ENCODE peak calls at places on chromosomes 6 and 20, in four cellular contexts. One of them, this sample, is unnamed.

GRCh38 chr20:208937-209566 is 18.0 kb upstream of the DEFB129 start:
- DNase-seq in sigmoid colon: no peak
- DNase-seq in heart left ventricle: no peak
- DNase-seq in A673: peak; percentile 69
- DNase-seq in this sample: no peak

GRCh38 chr6:126307859-126308258 is 32.1 kb upstream of the CENPW start:
- DNase-seq in A673: peak; percentile 3
- DNase-seq in heart left ventricle: no peak
- DNase-seq in sigmoid colon: no peak
- DNase-seq in this sample: no peak

GRCh38 chr20:10595230-10595629 is 78.6 kb downstream of the JAG1 start:
- DNase-seq in heart left ventricle: no peak
- DNase-seq in A673: no peak
- DNase-seq in sigmoid colon: no peak
- DNase-seq in this sample: no peak

GRCh38 chr6:17038316-17038715 is 63.5 kb upstream of the STMND1 start:
- DNase-seq in A673: no peak
- DNase-seq in sigmoid colon: no peak
- DNase-seq in heart left ventricle: no peak
- DNase-seq in this sample: no peak

GRCh38 chr6:162157157-162157556 is 570.4 kb downstream of the PRKN start:
- DNase-seq in A673: no peak
- DNase-seq in heart left ventricle: no peak
- DNase-seq in sigmoid colon: no peak
- DNase-seq in this sample: no peak

GRCh38 chr6:144853603-144854002 is 568.5 kb downstream of the UTRN start:
- DNase-seq in A673: no peak
- DNase-seq in heart left ventricle: no peak
- DNase-seq in sigmoid colon: no peak
- DNase-seq in this sample: no peak

GRCh38 chr6:43481075-43481474 is 3.7 kb downstream of the TJAP1 start:
- DNase-seq in heart left ventricle: no peak
- DNase-seq in A673: no peak
- DNase-seq in sigmoid colon: no peak
- DNase-seq in this sample: no peak

GRCh38 chr6:170111141-170111664 is 179.7 kb downstream of the DLL1 start:
- DNase-seq in sigmoid colon: peak; percentile 22
- DNase-seq in heart left ventricle: peak; percentile 2
- DNase-seq in A673: no peak
- DNase-seq in this sample: no peak

GRCh38 chr20:37519508-37520416 is 1.3 kb upstream of the NNAT start:
- DNase-seq in sigmoid colon: peak; percentile 81
- DNase-seq in heart left ventricle: no peak
- DNase-seq in A673: peak; percentile 56
- DNase-seq in this sample: no peak

GRCh38 chr6:117138920-117139319 is 126.4 kb upstream of the VGLL2 start:
- DNase-seq in sigmoid colon: no peak
- DNase-seq in A673: no peak
- DNase-seq in heart left ventricle: peak; percentile 61
- DNase-seq in this sample: no peak

GRCh38 chr20:48626226-48626937 is 201.4 kb downstream of the PREX1 start:
- DNase-seq in A673: no peak
- DNase-seq in sigmoid colon: no peak
- DNase-seq in heart left ventricle: no peak
- DNase-seq in this sample: peak; percentile 57

GRCh38 chr20:38127011-38127621 is 38.0 kb downstream of the TGM2 start:
- DNase-seq in sigmoid colon: peak; percentile 73
- DNase-seq in heart left ventricle: no peak
- DNase-seq in A673: no peak
- DNase-seq in this sample: no peak

GRCh38 chr6:43707269-43707668 is 19.7 kb upstream of the MRPS18A start:
- DNase-seq in heart left ventricle: no peak
- DNase-seq in sigmoid colon: no peak
- DNase-seq in A673: no peak
- DNase-seq in this sample: no peak

GRCh38 chr20:45629496-45630100 is at the start of gene WFDC10A:
- DNase-seq in A673: peak; percentile 67
- DNase-seq in sigmoid colon: no peak
- DNase-seq in heart left ventricle: no peak
- DNase-seq in this sample: no peak

GRCh38 chr6:54879188-54879985 is 32.8 kb downstream of the FAM83B start:
- DNase-seq in sigmoid colon: no peak
- DNase-seq in heart left ventricle: no peak
- DNase-seq in A673: no peak
- DNase-seq in this sample: no peak

GRCh38 chr6:164243949-164244348 is 829.4 kb downstream of the QKI start:
- DNase-seq in A673: no peak
- DNase-seq in heart left ventricle: no peak
- DNase-seq in sigmoid colon: no peak
- DNase-seq in this sample: no peak

GRCh38 chr6:136039185-136039584 is 187.7 kb downstream of the PDE7B start:
- DNase-seq in heart left ventricle: no peak
- DNase-seq in A673: no peak
- DNase-seq in sigmoid colon: no peak
- DNase-seq in this sample: no peak
- TF ChIP-seq CTCF in heart left ventricle: no peak
- TF ChIP-seq CTCF in A673: no peak
- TF ChIP-seq CTCF in sigmoid colon: no peak
- TF ChIP-seq CTCF in this sample: no peak

GRCh38 chr6:6545616-6546317 is 42.8 kb upstream of the LY86 start:
- DNase-seq in A673: no peak
- DNase-seq in heart left ventricle: no peak
- DNase-seq in sigmoid colon: no peak
- DNase-seq in this sample: no peak
- H3K4me3 ChIP-seq in A673: no peak overlapping the region
- H3K4me3 ChIP-seq in heart left ventricle: peak overlapping the region; percentile 30
- H3K4me3 ChIP-seq in sigmoid colon: peak overlapping the region; percentile 50
- H3K4me3 ChIP-seq in this sample: peak overlapping the region; percentile 57

DNA sequence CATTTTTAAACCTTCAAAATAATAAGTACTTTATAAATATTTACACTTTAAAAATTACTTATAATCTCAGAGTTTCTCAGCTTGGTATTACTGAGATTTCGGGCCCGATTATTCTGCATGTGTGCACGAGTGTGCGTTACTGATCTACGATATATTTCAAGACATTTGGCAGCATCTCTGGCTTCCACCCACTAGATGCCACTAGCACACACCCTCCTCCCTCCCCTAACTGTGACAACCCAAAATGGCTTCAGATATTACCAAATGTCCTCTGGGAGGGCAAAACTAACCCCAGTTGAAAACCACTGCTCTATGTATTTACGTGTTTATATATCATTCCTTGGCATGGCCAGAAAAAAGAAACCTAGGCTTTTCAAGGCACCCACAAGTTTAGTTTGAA is 95.9 kb downstream of the FYN start:
- DNase-seq in heart left ventricle: no peak
- DNase-seq in sigmoid colon: no peak
- DNase-seq in A673: peak; percentile 26
- DNase-seq in this sample: no peak
- TF ChIP-seq CTCF in heart left ventricle: no peak
- TF ChIP-seq CTCF in sigmoid colon: no peak
- TF ChIP-seq CTCF in A673: no peak
- TF ChIP-seq CTCF in this sample: peak; percentile 35

DNA sequence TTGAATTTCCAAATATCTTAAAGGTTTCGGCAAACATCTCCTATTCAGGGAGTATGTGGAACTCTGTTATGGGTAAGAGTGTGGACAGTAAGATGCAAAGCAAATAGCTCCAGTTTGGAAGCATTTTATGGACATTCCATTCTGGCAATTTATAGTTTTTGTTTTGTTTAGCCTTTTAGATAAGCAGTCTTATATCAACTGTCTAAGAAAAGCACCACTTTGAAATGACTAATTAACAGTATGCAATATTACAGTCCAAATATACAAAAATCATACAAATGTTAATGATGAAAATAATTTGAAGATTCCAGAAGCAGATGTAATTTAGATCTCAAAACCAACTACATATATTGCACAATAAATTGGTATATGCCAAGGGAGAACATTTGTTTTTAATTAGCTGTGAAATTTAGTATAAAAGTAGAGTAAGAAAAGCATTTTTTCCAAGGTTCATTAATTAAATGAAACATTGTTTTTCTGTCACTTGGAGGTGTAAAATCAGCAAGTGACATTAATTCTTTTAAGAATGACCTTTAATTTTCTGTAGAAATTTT is 158.8 kb downstream of the KIF6 start:
- DNase-seq in sigmoid colon: no peak
- DNase-seq in heart left ventricle: no peak
- DNase-seq in A673: no peak
- DNase-seq in this sample: no peak
- H3K4me3 ChIP-seq in sigmoid colon: no peak overlapping the region
- H3K4me3 ChIP-seq in heart left ventricle: no peak overlapping the region
- H3K4me3 ChIP-seq in A673: no peak overlapping the region
- H3K4me3 ChIP-seq in this sample: no peak overlapping the region

This sample was measured in dorsolateral prefrontal cortex.